ENCODE peak calls at places on chromosomes 13 and 19, in six cellular contexts. One of them, this sample, is unnamed.
A peak's percentile ranks its signal among the peaks of the same experiment; 100 is the strongest.

GRCh38 chr19:1263198-1263597 is 5.9 kb upstream of the CIRBP start:
- DNase-seq in progenitor cell of endocrine pancreas: no peak
- DNase-seq in neural crest cell: no peak
- DNase-seq in fibroblast of pulmonary artery: no peak
- DNase-seq in CD4-positive, alpha-beta T cell: no peak
- DNase-seq in lower leg skin: no peak
- DNase-seq in this sample: no peak

GRCh38 chr19:5823579-5824281 is 15.8 kb downstream of the FUT6 start:
- DNase-seq in progenitor cell of endocrine pancreas: no peak
- DNase-seq in neural crest cell: peak; percentile 36
- DNase-seq in fibroblast of pulmonary artery: no peak
- DNase-seq in CD4-positive, alpha-beta T cell: no peak
- DNase-seq in lower leg skin: no peak
- DNase-seq in this sample: no peak

GRCh38 chr19:8334458-8335342 is 8.4 kb downstream of the KANK3 start:
- DNase-seq in progenitor cell of endocrine pancreas: peak; percentile 53
- DNase-seq in neural crest cell: peak; percentile 37
- DNase-seq in fibroblast of pulmonary artery: peak; percentile 72
- DNase-seq in CD4-positive, alpha-beta T cell: no peak
- DNase-seq in lower leg skin: no peak
- DNase-seq in this sample: no peak

GRCh38 chr19:12611361-12611699 is 610 bp downstream of the ZNF791 start:
- DNase-seq in progenitor cell of endocrine pancreas: peak; percentile 29
- DNase-seq in neural crest cell: peak; percentile 39
- DNase-seq in fibroblast of pulmonary artery: peak; percentile 76
- DNase-seq in CD4-positive, alpha-beta T cell: no peak
- DNase-seq in lower leg skin: peak; percentile 94
- DNase-seq in this sample: no peak

GRCh38 chr13:78659450-78660110 is 625 bp upstream of the OBI1 start:
- DNase-seq in progenitor cell of endocrine pancreas: no peak
- DNase-seq in neural crest cell: no peak
- DNase-seq in fibroblast of pulmonary artery: no peak
- DNase-seq in CD4-positive, alpha-beta T cell: no peak
- DNase-seq in lower leg skin: no peak
- DNase-seq in this sample: no peak

GRCh38 chr13:31663880-31664585 is 75.3 kb upstream of the RXFP2 start:
- DNase-seq in progenitor cell of endocrine pancreas: no peak
- DNase-seq in neural crest cell: no peak
- DNase-seq in fibroblast of pulmonary artery: no peak
- DNase-seq in CD4-positive, alpha-beta T cell: no peak
- DNase-seq in lower leg skin: no peak
- DNase-seq in this sample: no peak

GRCh38 chr19:34577531-34578101 is 96.1 kb downstream of the WTIP start:
- DNase-seq in progenitor cell of endocrine pancreas: no peak
- DNase-seq in neural crest cell: no peak
- DNase-seq in fibroblast of pulmonary artery: no peak
- DNase-seq in CD4-positive, alpha-beta T cell: no peak
- DNase-seq in lower leg skin: peak; percentile 76
- DNase-seq in this sample: no peak

GRCh38 chr13:41206467-41206866 is 12.1 kb upstream of the KBTBD7 start:
- DNase-seq in progenitor cell of endocrine pancreas: no peak
- DNase-seq in neural crest cell: no peak
- DNase-seq in fibroblast of pulmonary artery: no peak
- DNase-seq in CD4-positive, alpha-beta T cell: no peak
- DNase-seq in lower leg skin: no peak
- DNase-seq in this sample: no peak

GRCh38 chr19:45952691-45953505 is 20.8 kb downstream of the NOVA2 start:
- DNase-seq in progenitor cell of endocrine pancreas: peak; percentile 70
- DNase-seq in neural crest cell: peak; percentile 66
- DNase-seq in fibroblast of pulmonary artery: peak; percentile 72
- DNase-seq in CD4-positive, alpha-beta T cell: peak; percentile 29
- DNase-seq in lower leg skin: no peak
- DNase-seq in this sample: no peak

GRCh38 chr19:20503536-20503935 is 62.0 kb downstream of the ZNF737 start:
- DNase-seq in progenitor cell of endocrine pancreas: no peak
- DNase-seq in neural crest cell: no peak
- DNase-seq in fibroblast of pulmonary artery: peak; percentile 25
- DNase-seq in CD4-positive, alpha-beta T cell: no peak
- DNase-seq in lower leg skin: no peak
- DNase-seq in this sample: no peak

GRCh38 chr13:50686547-50686946 is 156.9 kb downstream of the DLEU7 start:
- DNase-seq in progenitor cell of endocrine pancreas: no peak
- DNase-seq in neural crest cell: no peak
- DNase-seq in fibroblast of pulmonary artery: no peak
- DNase-seq in CD4-positive, alpha-beta T cell: no peak
- DNase-seq in lower leg skin: no peak
- DNase-seq in this sample: no peak

GRCh38 chr19:55390461-55390880 is 4.7 kb downstream of the RPL28 start:
- DNase-seq in progenitor cell of endocrine pancreas: no peak
- DNase-seq in neural crest cell: no peak
- DNase-seq in fibroblast of pulmonary artery: no peak
- DNase-seq in CD4-positive, alpha-beta T cell: no peak
- DNase-seq in lower leg skin: no peak
- DNase-seq in this sample: no peak

DNA sequence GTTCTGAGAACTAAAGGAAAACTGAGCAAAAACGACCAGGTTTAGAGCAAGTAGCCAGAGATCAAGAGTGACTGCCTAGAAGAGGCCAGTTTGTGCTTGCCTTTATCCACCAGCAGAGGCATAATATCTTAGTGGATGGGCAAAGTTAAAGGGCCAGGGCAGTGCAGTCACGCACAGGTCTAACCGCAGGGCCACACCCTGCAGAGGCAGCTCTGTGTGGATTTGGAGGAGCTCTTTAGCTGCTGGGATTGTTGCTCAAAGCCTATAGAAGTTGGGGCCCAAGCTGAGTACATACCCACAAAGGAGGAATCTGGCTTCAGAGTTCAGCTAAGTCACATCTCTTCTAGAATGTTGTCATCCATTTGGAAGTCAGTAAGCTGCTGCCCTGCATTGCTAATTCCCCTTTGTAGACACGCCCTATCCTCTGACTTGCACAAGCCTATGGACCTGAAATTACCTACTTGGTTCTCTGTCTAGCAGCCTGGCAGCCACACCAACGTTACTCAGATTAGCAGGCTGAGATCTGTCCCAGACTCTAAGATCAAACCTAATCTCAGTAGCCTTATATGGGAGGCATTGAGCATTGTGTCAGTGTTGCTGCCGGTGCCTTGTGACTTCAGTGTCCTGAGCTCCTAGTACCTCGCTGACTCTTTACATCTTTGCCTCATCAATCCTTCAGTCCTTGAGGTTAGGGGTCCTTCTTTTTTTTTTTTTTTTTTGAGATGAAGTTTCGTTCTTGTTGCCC is 102.9 kb upstream of the STARD13 start:
- DNase-seq in progenitor cell of endocrine pancreas: no peak
- DNase-seq in neural crest cell: no peak
- DNase-seq in fibroblast of pulmonary artery: no peak
- DNase-seq in CD4-positive, alpha-beta T cell: no peak
- DNase-seq in lower leg skin: no peak
- DNase-seq in this sample: no peak
- TF ChIP-seq CTCF in progenitor cell of endocrine pancreas: no peak
- TF ChIP-seq CTCF in neural crest cell: no peak
- TF ChIP-seq CTCF in fibroblast of pulmonary artery: no peak
- TF ChIP-seq CTCF in CD4-positive, alpha-beta T cell: no peak
- TF ChIP-seq CTCF in lower leg skin: no peak
- TF ChIP-seq CTCF in this sample: no peak

GRCh38 chr13:36840718-36841250 is 21.8 kb downstream of the RFXAP start:
- DNase-seq in progenitor cell of endocrine pancreas: no peak
- DNase-seq in neural crest cell: no peak
- DNase-seq in fibroblast of pulmonary artery: no peak
- DNase-seq in CD4-positive, alpha-beta T cell: no peak
- DNase-seq in lower leg skin: no peak
- DNase-seq in this sample: no peak
- TF ChIP-seq CTCF in progenitor cell of endocrine pancreas: no peak
- TF ChIP-seq CTCF in neural crest cell: no peak
- TF ChIP-seq CTCF in fibroblast of pulmonary artery: no peak
- TF ChIP-seq CTCF in CD4-positive, alpha-beta T cell: no peak
- TF ChIP-seq CTCF in lower leg skin: no peak
- TF ChIP-seq CTCF in this sample: no peak

DNA sequence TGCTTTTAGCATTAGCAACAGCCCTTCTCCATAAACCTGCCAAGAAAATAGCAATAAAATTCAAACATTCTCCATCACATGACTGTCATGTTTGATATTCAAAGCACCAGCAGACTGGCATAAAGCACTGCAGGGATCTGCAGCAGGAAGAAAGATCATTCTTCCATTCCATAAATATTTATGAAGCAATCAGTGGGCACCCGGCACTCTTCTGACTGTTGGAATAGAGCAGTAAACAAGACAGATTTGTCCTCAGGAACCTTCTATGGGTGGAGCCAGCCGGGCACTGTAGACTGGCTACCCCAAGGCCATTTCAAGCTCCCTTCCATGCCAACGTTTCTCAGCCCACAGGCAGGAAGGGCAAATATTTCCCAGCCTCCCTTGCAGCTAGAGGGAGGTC is 25.5 kb downstream of the PLA2G4C start:
- DNase-seq in progenitor cell of endocrine pancreas: no peak
- DNase-seq in neural crest cell: no peak
- DNase-seq in fibroblast of pulmonary artery: no peak
- DNase-seq in CD4-positive, alpha-beta T cell: no peak
- DNase-seq in lower leg skin: no peak
- DNase-seq in this sample: no peak
- TF ChIP-seq CTCF in progenitor cell of endocrine pancreas: no peak
- TF ChIP-seq CTCF in neural crest cell: no peak
- TF ChIP-seq CTCF in fibroblast of pulmonary artery: no peak
- TF ChIP-seq CTCF in CD4-positive, alpha-beta T cell: no peak
- TF ChIP-seq CTCF in lower leg skin: no peak
- TF ChIP-seq CTCF in this sample: no peak

GRCh38 chr13:110806636-110807035 is 93.1 kb downstream of the ING1 start:
- DNase-seq in progenitor cell of endocrine pancreas: no peak
- DNase-seq in neural crest cell: no peak
- DNase-seq in fibroblast of pulmonary artery: no peak
- DNase-seq in CD4-positive, alpha-beta T cell: no peak
- DNase-seq in lower leg skin: no peak
- DNase-seq in this sample: no peak
- TF ChIP-seq CTCF in progenitor cell of endocrine pancreas: no peak
- TF ChIP-seq CTCF in neural crest cell: no peak
- TF ChIP-seq CTCF in fibroblast of pulmonary artery: no peak
- TF ChIP-seq CTCF in CD4-positive, alpha-beta T cell: no peak
- TF ChIP-seq CTCF in lower leg skin: no peak
- TF ChIP-seq CTCF in this sample: no peak

GRCh38 chr13:20137875-20138274 is 23.0 kb downstream of the GJA3 start:
- DNase-seq in progenitor cell of endocrine pancreas: no peak
- DNase-seq in neural crest cell: no peak
- DNase-seq in fibroblast of pulmonary artery: no peak
- DNase-seq in CD4-positive, alpha-beta T cell: no peak
- DNase-seq in lower leg skin: no peak
- DNase-seq in this sample: no peak

GRCh38 chr13:20141238-20142018 is 19.4 kb downstream of the GJA3 start:
- DNase-seq in progenitor cell of endocrine pancreas: no peak
- DNase-seq in neural crest cell: no peak
- DNase-seq in fibroblast of pulmonary artery: no peak
- DNase-seq in CD4-positive, alpha-beta T cell: no peak
- DNase-seq in lower leg skin: no peak
- DNase-seq in this sample: no peak

GRCh38 chr13:20134732-20135131 is 26.1 kb downstream of the GJA3 start:
- DNase-seq in progenitor cell of endocrine pancreas: no peak
- DNase-seq in neural crest cell: no peak
- DNase-seq in fibroblast of pulmonary artery: no peak
- DNase-seq in CD4-positive, alpha-beta T cell: no peak
- DNase-seq in lower leg skin: no peak
- DNase-seq in this sample: no peak

GRCh38 chr13:20140487-20140886 is 20.4 kb downstream of the GJA3 start:
- DNase-seq in progenitor cell of endocrine pancreas: no peak
- DNase-seq in neural crest cell: no peak
- DNase-seq in fibroblast of pulmonary artery: no peak
- DNase-seq in CD4-positive, alpha-beta T cell: no peak
- DNase-seq in lower leg skin: no peak
- DNase-seq in this sample: no peak

GRCh38 chr13:20136781-20137703 is 23.8 kb downstream of the GJA3 start:
- DNase-seq in progenitor cell of endocrine pancreas: peak; percentile 39
- DNase-seq in neural crest cell: peak; percentile 36
- DNase-seq in fibroblast of pulmonary artery: peak; percentile 14
- DNase-seq in CD4-positive, alpha-beta T cell: no peak
- DNase-seq in lower leg skin: no peak
- DNase-seq in this sample: no peak
- TF ChIP-seq CTCF in progenitor cell of endocrine pancreas: peak; percentile 58
- TF ChIP-seq CTCF in neural crest cell: peak; percentile 60
- TF ChIP-seq CTCF in fibroblast of pulmonary artery: peak; percentile 50
- TF ChIP-seq CTCF in CD4-positive, alpha-beta T cell: no peak
- TF ChIP-seq CTCF in lower leg skin: no peak
- TF ChIP-seq CTCF in this sample: no peak

DNA sequence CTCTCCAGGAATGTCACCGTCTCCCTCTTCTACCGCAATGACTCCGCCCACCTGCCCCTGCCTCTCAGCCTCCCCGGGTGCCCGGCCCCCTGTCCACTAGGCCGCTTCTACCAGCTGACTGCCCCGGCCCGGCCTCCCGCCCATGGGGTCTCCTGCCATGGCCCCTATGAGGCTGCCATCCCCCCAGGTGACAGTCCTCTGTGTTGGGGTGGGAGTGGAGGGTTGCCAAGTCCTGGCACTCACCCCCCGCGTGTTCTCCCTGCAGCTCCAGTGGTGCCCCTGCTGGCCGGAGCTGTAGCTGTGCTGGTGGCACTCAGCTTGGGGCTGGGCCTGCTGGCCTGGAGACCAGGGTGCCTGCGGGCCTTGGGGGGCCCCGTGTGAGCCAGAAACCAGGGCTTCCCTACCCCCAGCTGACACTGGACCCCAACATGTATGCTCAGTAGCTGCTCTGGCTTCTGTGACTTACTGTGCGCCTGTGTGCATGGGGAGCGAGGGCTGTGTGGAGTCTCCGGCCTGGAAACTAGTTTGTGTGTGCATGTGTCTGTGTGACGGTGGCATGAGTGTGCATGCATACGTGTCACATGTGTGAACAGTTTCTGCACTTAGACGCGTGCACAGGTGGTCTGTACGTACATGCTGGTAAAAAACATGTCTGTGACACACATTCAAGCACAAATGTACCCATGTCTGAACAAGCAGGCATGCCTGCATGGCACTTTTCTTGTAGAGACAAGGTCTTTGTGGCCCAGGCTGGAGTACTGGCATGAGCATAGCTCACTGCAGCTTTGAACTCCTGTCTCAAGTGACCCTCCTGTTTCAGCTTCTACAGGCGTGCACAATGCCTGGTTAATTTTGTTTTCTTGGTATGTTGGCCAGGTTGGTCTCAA is 4.8 kb downstream of the ACP4 start:
- DNase-seq in progenitor cell of endocrine pancreas: no peak
- DNase-seq in neural crest cell: no peak
- DNase-seq in fibroblast of pulmonary artery: no peak
- DNase-seq in CD4-positive, alpha-beta T cell: no peak
- DNase-seq in lower leg skin: no peak
- DNase-seq in this sample: no peak
- TF ChIP-seq CTCF in progenitor cell of endocrine pancreas: peak; percentile 18
- TF ChIP-seq CTCF in neural crest cell: peak; percentile 23
- TF ChIP-seq CTCF in fibroblast of pulmonary artery: peak; percentile 15
- TF ChIP-seq CTCF in CD4-positive, alpha-beta T cell: no peak
- TF ChIP-seq CTCF in lower leg skin: no peak
- TF ChIP-seq CTCF in this sample: no peak

DNA sequence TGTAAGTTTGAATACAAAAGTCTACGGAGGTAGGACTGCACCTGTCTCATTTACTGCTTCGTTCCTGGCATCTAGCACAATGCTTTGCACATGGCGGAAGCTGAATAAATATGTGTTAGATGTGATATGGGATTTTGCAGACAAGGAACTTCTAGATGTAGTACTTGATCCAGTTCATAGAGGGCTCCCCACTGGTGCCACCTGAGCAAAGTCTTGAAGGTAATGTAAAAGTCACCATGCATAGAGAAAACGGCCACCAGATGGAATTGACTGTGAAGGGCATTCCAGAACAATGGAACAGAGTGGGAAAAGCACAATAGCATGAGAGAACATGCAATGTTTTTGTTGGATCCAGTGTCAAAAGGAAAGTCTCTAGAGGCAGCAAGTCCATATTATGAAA is 209.3 kb downstream of the HS6ST3 start:
- DNase-seq in progenitor cell of endocrine pancreas: no peak
- DNase-seq in neural crest cell: no peak
- DNase-seq in fibroblast of pulmonary artery: no peak
- DNase-seq in CD4-positive, alpha-beta T cell: no peak
- DNase-seq in lower leg skin: no peak
- DNase-seq in this sample: no peak
- TF ChIP-seq CTCF in progenitor cell of endocrine pancreas: no peak
- TF ChIP-seq CTCF in neural crest cell: no peak
- TF ChIP-seq CTCF in fibroblast of pulmonary artery: no peak
- TF ChIP-seq CTCF in CD4-positive, alpha-beta T cell: no peak
- TF ChIP-seq CTCF in lower leg skin: no peak
- TF ChIP-seq CTCF in this sample: no peak

This sample was measured in activated B cell treated with CpG ODN at 0.5 μM for 24 hours.